ENCODE peak calls at places on chromosomes 12 and 14, in ten cellular contexts. L is GM12878; O is adrenal gland; J is CD8-positive, alpha-beta T cell; M is stomach; F is upper lobe of right lung; U is heart left ventricle; Z is MM.1S; D is pancreas; A is PC-3. X is an unnamed sample. For H3K9me3, the result is how much of the 10 kb centered on the place peaks cover.

GRCh38 chr14:67413806-67414769 is 2.1 kb upstream of the PLEK2 start:
- DNase-seq in F (no peak), O (peak), L (no peak), Z (no peak), A (peak), J (no peak), U (peak), D (no peak), M (no peak), X (peak)

GRCh38 chr12:104827587-104827986 is 130.5 kb downstream of the SLC41A2 start:
- DNase-seq in O (no peak), A (peak), J (no peak), L (no peak), U (no peak), D (no peak), M (no peak), F (no peak), Z (no peak), X (peak)

GRCh38 chr12:108779998-108780688 is 48.8 kb upstream of the CORO1C start:
- DNase-seq in O (no peak), A (no peak), J (no peak), M (no peak), L (no peak), D (no peak), U (no peak), F (no peak), Z (no peak), X (no peak)

GRCh38 chr14:94570002-94570400 is 8.8 kb downstream of the SERPINA4 start:
- DNase-seq in O (no peak), M (no peak), J (no peak), U (no peak), D (peak), F (no peak), A (no peak), L (no peak), Z (no peak), X (no peak)

GRCh38 chr12:105892362-105892910 is 246.3 kb downstream of the NUAK1 start:
- DNase-seq in A (no peak), D (no peak), F (no peak), O (no peak), M (no peak), L (no peak), J (no peak), Z (no peak), U (no peak), X (no peak)

GRCh38 chr14:36289954-36290353 is 30.5 kb downstream of the MBIP start:
- DNase-seq in U (no peak), L (no peak), M (no peak), A (no peak), J (no peak), D (no peak), O (no peak), F (no peak), Z (no peak), X (no peak)

GRCh38 chr14:102900631-102901571 is 21.6 kb upstream of the AMN start:
- DNase-seq in M (no peak), F (peak), A (no peak), D (no peak), U (no peak), Z (peak), J (no peak), O (no peak), L (no peak), X (no peak)

GRCh38 chr12:1928439-1929121 is 10.1 kb upstream of the CACNA2D4 start:
- DNase-seq in F (peak), M (peak), O (no peak), D (peak), L (no peak), Z (no peak), U (no peak), A (no peak), J (no peak), X (no peak)

GRCh38 chr14:94880805-94881204 is 110.9 kb upstream of the GSC start:
- DNase-seq in A (no peak), U (no peak), O (no peak), M (no peak), Z (no peak), D (no peak), L (no peak), F (no peak), J (no peak), X (no peak)

GRCh38 chr14:37061697-37062096 is 110.7 kb downstream of the SLC25A21 start:
- DNase-seq in J (no peak), L (no peak), A (no peak), O (no peak), F (no peak), D (no peak), U (no peak), M (no peak), Z (no peak), X (no peak)

GRCh38 chr14:24430143-24430681 is 458 bp downstream of the KHNYN start:
- DNase-seq in O (peak), L (no peak), Z (peak), F (peak), D (peak), U (peak), J (peak), A (peak), M (peak), X (no peak)

GRCh38 chr12:1324900-1325299 is 269.5 kb downstream of the FBXL14 start:
- DNase-seq in J (no peak), D (no peak), F (no peak), O (no peak), L (no peak), M (no peak), A (no peak), U (no peak), Z (no peak), X (no peak)

GRCh38 chr14:24145700-24146621 is at the start of gene PSME2:
- DNase-seq in D (no peak), Z (no peak), O (no peak), M (no peak), L (no peak), U (no peak), A (no peak), J (no peak), F (no peak), X (no peak)

GRCh38 chr14:35342160-35343010 is 50.2 kb downstream of the PSMA6 start:
- DNase-seq in O (peak), J (no peak), D (peak), L (no peak), A (no peak), F (no peak), U (peak), Z (no peak), M (peak), X (peak)

GRCh38 chr14:58026967-58027366 is 125.0 kb downstream of the ARMH4 start:
- DNase-seq in F (no peak), U (no peak), D (no peak), J (no peak), L (no peak), M (no peak), O (no peak), Z (no peak), A (peak), X (no peak)

GRCh38 chr14:64762044-64763034 is 58.1 kb downstream of the PLEKHG3 start:
- DNase-seq in Z (no peak), F (peak), U (peak), O (peak), M (peak), L (no peak), D (peak), A (peak), J (peak), X (peak)

GRCh38 chr14:29892327-29892726 is 35.3 kb downstream of the PRKD1 start:
- DNase-seq in D (no peak), M (no peak), Z (no peak), A (peak), U (no peak), O (no peak), L (no peak), J (no peak), F (no peak), X (no peak)

DNA sequence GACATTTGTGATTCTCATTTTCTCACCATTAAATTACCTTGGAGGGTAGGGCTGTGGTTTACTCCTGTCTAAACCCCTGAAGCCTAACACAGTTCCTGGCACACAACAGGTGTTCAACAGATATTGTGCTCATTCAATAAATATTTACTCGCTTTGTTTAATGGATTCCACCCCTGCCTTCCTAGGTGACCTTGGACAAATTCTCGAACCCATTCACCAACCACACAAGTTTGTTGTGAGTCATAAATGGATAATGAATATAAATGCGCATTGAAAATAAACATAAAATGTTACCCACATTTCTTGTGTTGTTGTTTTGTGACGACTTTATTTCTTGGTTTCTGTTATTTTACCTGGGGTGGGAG is 362 bp upstream of the TSFM start:
- DNase-seq in L (no peak), Z (no peak), A (no peak), U (no peak), D (no peak), F (no peak), O (no peak), J (no peak), M (no peak), X (no peak)
- H3K4me3 ChIP-seq in L (peak), Z (peak), A (peak), U (peak), D (peak), F (peak), O (no peak), J (no peak), M (peak), X (peak)

GRCh38 chr14:38770245-38770644 is 332.8 kb downstream of the SEC23A start:
- DNase-seq in U (no peak), O (no peak), L (no peak), Z (no peak), M (no peak), F (no peak), D (no peak), J (no peak), A (no peak), X (no peak)
- H3K27ac ChIP-seq in U (no peak), O (no peak), L (no peak), Z (no peak), M (no peak), F (no peak), D (no peak), J (no peak), A (no peak), X (no peak)

GRCh38 chr14:76584271-76584702 is 177.0 kb upstream of the VASH1 start:
- DNase-seq in D (peak), A (no peak), L (no peak), F (no peak), J (no peak), O (peak), Z (no peak), U (peak), M (no peak), X (peak)
- H3K9me3 ChIP-seq in D (under half), A (under half), L (under half), F (under half), J (under half), O (under half), Z (under half), U (under half), M (under half), X (under half)

GRCh38 chr12:41919526-41920305 is 225.0 kb downstream of the GXYLT1 start:
- DNase-seq in U (no peak), F (no peak), O (no peak), Z (no peak), J (no peak), M (no peak), L (no peak), A (no peak), D (no peak), X (no peak)
- H3K4me3 ChIP-seq in U (peak), F (no peak), O (no peak), Z (no peak), J (no peak), M (no peak), L (no peak), A (no peak), D (no peak), X (no peak)

DNA sequence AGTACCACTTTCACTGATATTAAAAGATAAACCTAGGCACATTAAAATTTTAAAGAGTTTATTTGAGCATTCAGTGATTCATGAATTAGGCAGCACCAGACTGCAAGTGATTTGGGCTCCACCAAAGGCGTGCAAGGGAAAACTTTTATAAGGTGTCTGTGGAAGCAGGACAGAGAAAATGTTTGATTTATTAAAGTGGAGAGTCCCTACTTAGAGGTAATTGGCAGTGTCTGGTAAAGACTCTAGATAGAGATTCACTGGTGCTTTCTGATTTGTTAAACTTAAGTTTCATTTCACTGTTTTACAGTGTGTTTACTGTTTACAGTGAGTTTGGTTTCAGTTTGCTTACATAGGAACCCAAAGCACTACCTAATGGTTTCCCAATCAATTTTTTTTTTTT is 72.8 kb downstream of the ANKS1B start:
- DNase-seq in M (no peak), L (peak), Z (peak), F (no peak), D (no peak), J (no peak), U (no peak), O (no peak), A (no peak), X (no peak)
- H3K27ac ChIP-seq in M (peak), L (peak), Z (no peak), F (no peak), D (no peak), J (no peak), U (no peak), O (no peak), A (peak), X (no peak)